ENCODE peak calls at places on chromosomes 6 and 20, in four cellular contexts. A is stimulated activated CD4-positive, alpha-beta T cell treated with anti-CD3 and anti-CD28 coated beads, Interleukin-2, amount 100 ng/mL, for 48 hours; Z is D341Med; Y is epithelial cell of esophagus. X is an unnamed sample.

GRCh38 chr6:19866900-19867627 is 29.9 kb downstream of the ID4 start:
- DNase-seq in Z (no peak), Y (peak), A (no peak), X (peak)

GRCh38 chr20:45100563-45101245 is at the start of gene KCNS1:
- DNase-seq in Z (no peak), Y (peak), A (no peak), X (no peak)

GRCh38 chr6:150492507-150492906 is 107.2 kb upstream of the PLEKHG1 start:
- DNase-seq in A (no peak), Z (no peak), Y (peak), X (peak)

GRCh38 chr20:63223121-63223825 is 7.3 kb upstream of the YTHDF1 start:
- DNase-seq in Z (peak), A (peak), Y (peak), X (no peak)

GRCh38 chr20:41160686-41161085 is 23.3 kb downstream of the PLCG1 start:
- DNase-seq in Z (no peak), Y (no peak), A (no peak), X (no peak)

GRCh38 chr6:150249261-150249660 is 106.4 kb downstream of the PPP1R14C start:
- DNase-seq in Y (no peak), Z (no peak), A (no peak), X (no peak)

GRCh38 chr6:137451926-137452325 is 42.3 kb downstream of the OLIG3 start:
- DNase-seq in Y (no peak), A (no peak), Z (no peak), X (no peak)

GRCh38 chr6:79750806-79751205 is 119.7 kb downstream of the SH3BGRL2 start:
- DNase-seq in A (no peak), Z (no peak), Y (no peak), X (no peak)

GRCh38 chr6:89495961-89496535 is 63.1 kb downstream of the ANKRD6 start:
- DNase-seq in Z (no peak), A (no peak), Y (no peak), X (no peak)

GRCh38 chr20:38730167-38730988 is 6.1 kb downstream of the SLC32A1 start:
- DNase-seq in A (no peak), Y (peak), Z (no peak), X (no peak)

GRCh38 chr20:31838646-31839292 is 6.6 kb downstream of the FOXS1 start:
- DNase-seq in Z (no peak), A (no peak), Y (no peak), X (no peak)

GRCh38 chr20:64010711-64011237 is 25.2 kb upstream of the C20orf204 start:
- DNase-seq in A (no peak), Y (peak), Z (no peak), X (no peak)

GRCh38 chr6:20038805-20039204 is 173.5 kb downstream of the MBOAT1 start:
- DNase-seq in Y (peak), A (no peak), Z (no peak), X (peak)

GRCh38 chr6:36634317-36634716 is 40.2 kb downstream of the SRSF3 start:
- DNase-seq in Z (no peak), Y (no peak), A (no peak), X (no peak)

GRCh38 chr6:159788757-159789376 is 535 bp downstream of the TCP1 start:
- DNase-seq in Z (peak), A (peak), Y (peak), X (peak)

GRCh38 chr6:32244270-32244669 is 20.4 kb upstream of the NOTCH4 start:
- DNase-seq in Z (no peak), A (no peak), Y (no peak), X (no peak)

GRCh38 chr20:23490817-23491216 is at the start of gene CST8:
- DNase-seq in Z (no peak), A (no peak), Y (no peak), X (no peak)

GRCh38 chr20:41671143-41671542 is 53.0 kb upstream of the CHD6 start:
- DNase-seq in A (no peak), Y (no peak), Z (no peak), X (no peak)

X was measured in mammary epithelial cell.